ENCODE peak calls at places on chromosomes 13 and 19, in eight cellular contexts. One of them, this sample, is unnamed. For H4K20me1, the result is how much of the 10 kb centered on the place peaks cover.

GRCh38 chr13:21427741-21428140 is 31.4 kb downstream of the ZDHHC20 start:
- DNase-seq in IMR-90: no peak
- DNase-seq in fibroblast of lung: no peak
- DNase-seq in neural progenitor cell: no peak
- DNase-seq in GM23338: no peak
- DNase-seq in endothelial cell of umbilical vein: no peak
- DNase-seq in H9: no peak
- DNase-seq in keratinocyte: no peak
- DNase-seq in this sample: no peak

GRCh38 chr19:33324628-33325027 is 22.3 kb upstream of the CEBPA start:
- DNase-seq in IMR-90: no peak
- DNase-seq in fibroblast of lung: no peak
- DNase-seq in neural progenitor cell: no peak
- DNase-seq in GM23338: no peak
- DNase-seq in endothelial cell of umbilical vein: no peak
- DNase-seq in H9: no peak
- DNase-seq in keratinocyte: no peak
- DNase-seq in this sample: no peak

GRCh38 chr19:33686246-33686645 is 64.5 kb downstream of the CHST8 start:
- DNase-seq in IMR-90: no peak
- DNase-seq in fibroblast of lung: no peak
- DNase-seq in neural progenitor cell: no peak
- DNase-seq in GM23338: no peak
- DNase-seq in endothelial cell of umbilical vein: no peak
- DNase-seq in H9: no peak
- DNase-seq in keratinocyte: no peak
- DNase-seq in this sample: peak

GRCh38 chr13:49533011-49533410 is 37.3 kb downstream of the PHF11 start:
- DNase-seq in IMR-90: no peak
- DNase-seq in fibroblast of lung: no peak
- DNase-seq in neural progenitor cell: no peak
- DNase-seq in GM23338: no peak
- DNase-seq in endothelial cell of umbilical vein: no peak
- DNase-seq in H9: no peak
- DNase-seq in keratinocyte: no peak
- DNase-seq in this sample: no peak

GRCh38 chr13:28116736-28117135 is 16.4 kb upstream of the FLT3 start:
- DNase-seq in IMR-90: no peak
- DNase-seq in fibroblast of lung: no peak
- DNase-seq in neural progenitor cell: no peak
- DNase-seq in GM23338: no peak
- DNase-seq in endothelial cell of umbilical vein: no peak
- DNase-seq in H9: no peak
- DNase-seq in keratinocyte: no peak
- DNase-seq in this sample: no peak

GRCh38 chr13:100443998-100444328 is 144.6 kb downstream of the GGACT start:
- DNase-seq in IMR-90: no peak
- DNase-seq in fibroblast of lung: no peak
- DNase-seq in neural progenitor cell: no peak
- DNase-seq in GM23338: no peak
- DNase-seq in endothelial cell of umbilical vein: no peak
- DNase-seq in H9: no peak
- DNase-seq in keratinocyte: no peak
- DNase-seq in this sample: no peak

GRCh38 chr13:40911341-40911740 is 107.8 kb downstream of the ELF1 start:
- DNase-seq in IMR-90: no peak
- DNase-seq in fibroblast of lung: no peak
- DNase-seq in neural progenitor cell: no peak
- DNase-seq in GM23338: no peak
- DNase-seq in endothelial cell of umbilical vein: no peak
- DNase-seq in H9: no peak
- DNase-seq in keratinocyte: no peak
- DNase-seq in this sample: no peak

GRCh38 chr19:43564800-43565199 is 10.5 kb downstream of the XRCC1 start:
- DNase-seq in IMR-90: no peak
- DNase-seq in fibroblast of lung: no peak
- DNase-seq in neural progenitor cell: no peak
- DNase-seq in GM23338: no peak
- DNase-seq in endothelial cell of umbilical vein: no peak
- DNase-seq in H9: no peak
- DNase-seq in keratinocyte: no peak
- DNase-seq in this sample: no peak

GRCh38 chr19:51158474-51159129 is 16.5 kb downstream of the SIGLEC7 start:
- DNase-seq in IMR-90: peak
- DNase-seq in fibroblast of lung: peak
- DNase-seq in neural progenitor cell: peak
- DNase-seq in GM23338: peak
- DNase-seq in endothelial cell of umbilical vein: peak
- DNase-seq in H9: peak
- DNase-seq in keratinocyte: peak
- DNase-seq in this sample: no peak

GRCh38 chr19:51359294-51359693 is 6.9 kb downstream of the ETFB start:
- DNase-seq in IMR-90: peak
- DNase-seq in fibroblast of lung: peak
- DNase-seq in neural progenitor cell: no peak
- DNase-seq in GM23338: no peak
- DNase-seq in endothelial cell of umbilical vein: no peak
- DNase-seq in H9: no peak
- DNase-seq in keratinocyte: no peak
- DNase-seq in this sample: peak

GRCh38 chr19:55368106-55368505 is 2.2 kb downstream of the IL11 start:
- DNase-seq in IMR-90: no peak
- DNase-seq in fibroblast of lung: no peak
- DNase-seq in neural progenitor cell: no peak
- DNase-seq in GM23338: no peak
- DNase-seq in endothelial cell of umbilical vein: no peak
- DNase-seq in H9: no peak
- DNase-seq in keratinocyte: no peak
- DNase-seq in this sample: no peak

GRCh38 chr13:50131998-50132936 is 117.0 kb downstream of the KCNRG start:
- DNase-seq in IMR-90: no peak
- DNase-seq in fibroblast of lung: peak
- DNase-seq in neural progenitor cell: peak
- DNase-seq in GM23338: peak
- DNase-seq in endothelial cell of umbilical vein: no peak
- DNase-seq in H9: peak
- DNase-seq in keratinocyte: no peak
- DNase-seq in this sample: no peak

GRCh38 chr19:51807111-51807701 is 12.2 kb downstream of the FPR3 start:
- DNase-seq in IMR-90: no peak
- DNase-seq in fibroblast of lung: no peak
- DNase-seq in neural progenitor cell: no peak
- DNase-seq in GM23338: peak
- DNase-seq in endothelial cell of umbilical vein: no peak
- DNase-seq in H9: peak
- DNase-seq in keratinocyte: no peak
- DNase-seq in this sample: no peak

GRCh38 chr13:74290324-74290773 is 156.1 kb upstream of the KLF12 start:
- DNase-seq in IMR-90: peak
- DNase-seq in fibroblast of lung: peak
- DNase-seq in neural progenitor cell: peak
- DNase-seq in GM23338: peak
- DNase-seq in endothelial cell of umbilical vein: peak
- DNase-seq in H9: peak
- DNase-seq in keratinocyte: no peak
- DNase-seq in this sample: peak

GRCh38 chr19:42253245-42254082 is 1.5 kb downstream of the ERF start:
- DNase-seq in IMR-90: peak
- DNase-seq in fibroblast of lung: peak
- DNase-seq in neural progenitor cell: peak
- DNase-seq in GM23338: peak
- DNase-seq in endothelial cell of umbilical vein: peak
- DNase-seq in H9: peak
- DNase-seq in keratinocyte: no peak
- DNase-seq in this sample: peak

GRCh38 chr19:1066748-1067340 is at the start of gene ARHGAP45:
- DNase-seq in IMR-90: no peak
- DNase-seq in fibroblast of lung: no peak
- DNase-seq in neural progenitor cell: peak
- DNase-seq in GM23338: peak
- DNase-seq in endothelial cell of umbilical vein: no peak
- DNase-seq in H9: no peak
- DNase-seq in keratinocyte: no peak
- DNase-seq in this sample: no peak

GRCh38 chr19:11173516-11174155 is 18.1 kb upstream of the SPC24 start:
- DNase-seq in IMR-90: no peak
- DNase-seq in fibroblast of lung: no peak
- DNase-seq in neural progenitor cell: no peak
- DNase-seq in GM23338: no peak
- DNase-seq in endothelial cell of umbilical vein: no peak
- DNase-seq in H9: no peak
- DNase-seq in keratinocyte: no peak
- DNase-seq in this sample: no peak

GRCh38 chr19:11587973-11588631 is 9.2 kb upstream of the ZNF627 start:
- DNase-seq in IMR-90: no peak
- DNase-seq in fibroblast of lung: no peak
- DNase-seq in neural progenitor cell: no peak
- DNase-seq in GM23338: no peak
- DNase-seq in endothelial cell of umbilical vein: no peak
- DNase-seq in H9: no peak
- DNase-seq in keratinocyte: no peak
- DNase-seq in this sample: no peak

GRCh38 chr13:92574499-92574898 is 652.1 kb upstream of the GPC6 start:
- DNase-seq in IMR-90: no peak
- DNase-seq in fibroblast of lung: no peak
- DNase-seq in neural progenitor cell: no peak
- DNase-seq in GM23338: no peak
- DNase-seq in endothelial cell of umbilical vein: no peak
- DNase-seq in H9: no peak
- DNase-seq in keratinocyte: no peak
- DNase-seq in this sample: no peak

GRCh38 chr19:50702870-50703829 is 16.5 kb downstream of the SHANK1 start:
- DNase-seq in IMR-90: peak
- DNase-seq in fibroblast of lung: no peak
- DNase-seq in neural progenitor cell: no peak
- DNase-seq in GM23338: peak
- DNase-seq in endothelial cell of umbilical vein: peak
- DNase-seq in H9: no peak
- DNase-seq in keratinocyte: no peak
- DNase-seq in this sample: peak

GRCh38 chr19:11111117-11111770 is 22.0 kb downstream of the LDLR start:
- DNase-seq in IMR-90: no peak
- DNase-seq in fibroblast of lung: no peak
- DNase-seq in neural progenitor cell: no peak
- DNase-seq in GM23338: no peak
- DNase-seq in endothelial cell of umbilical vein: no peak
- DNase-seq in H9: no peak
- DNase-seq in keratinocyte: no peak
- DNase-seq in this sample: peak

DNA sequence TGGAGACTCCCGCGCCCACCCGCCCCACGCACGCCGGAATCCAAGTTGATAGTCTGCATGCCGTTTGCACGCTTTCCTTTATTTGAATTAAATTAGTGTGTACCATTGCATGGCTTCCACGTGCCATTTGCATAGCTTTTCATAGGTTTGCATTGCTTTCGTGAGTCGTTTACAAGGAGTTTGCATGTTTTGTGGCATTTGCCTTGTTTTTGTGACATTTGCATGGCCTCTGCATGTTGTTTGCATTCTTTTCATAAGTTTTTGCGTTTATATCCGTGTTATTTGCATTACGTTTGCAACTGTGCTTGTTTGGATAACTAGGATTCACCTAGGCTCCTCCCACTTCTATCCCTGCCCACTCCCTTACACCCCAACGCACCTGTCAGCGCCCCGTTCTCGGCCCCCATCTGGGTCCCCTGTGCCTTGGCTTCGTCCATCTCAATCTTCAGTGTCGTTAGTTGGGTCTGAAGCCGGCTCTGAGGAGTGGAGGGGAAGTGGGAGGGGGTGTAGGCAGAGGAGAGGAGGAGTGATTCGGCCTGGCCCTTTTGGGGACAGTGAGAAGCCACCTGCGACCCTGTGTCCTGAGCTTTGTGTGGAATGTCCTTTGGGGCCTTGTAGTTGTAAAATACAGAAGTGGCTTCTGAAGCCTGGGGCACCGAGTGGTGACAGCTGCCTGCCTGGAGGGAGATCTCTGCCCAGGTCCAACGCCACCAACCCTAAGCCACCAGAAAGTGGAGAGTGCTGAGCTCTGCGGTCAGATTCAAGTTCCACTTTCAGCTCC is 2.4 kb downstream of the CCDC194 start:
- DNase-seq in IMR-90: no peak
- DNase-seq in fibroblast of lung: no peak
- DNase-seq in neural progenitor cell: peak
- DNase-seq in GM23338: peak
- DNase-seq in endothelial cell of umbilical vein: no peak
- DNase-seq in H9: peak
- DNase-seq in keratinocyte: no peak
- DNase-seq in this sample: peak
- H2AFZ ChIP-seq in IMR-90: peak
- H2AFZ ChIP-seq in fibroblast of lung: peak
- H2AFZ ChIP-seq in neural progenitor cell: peak
- H2AFZ ChIP-seq in GM23338: peak
- H2AFZ ChIP-seq in endothelial cell of umbilical vein: peak
- H2AFZ ChIP-seq in H9: no peak
- H2AFZ ChIP-seq in keratinocyte: peak
- H2AFZ ChIP-seq in this sample: peak

GRCh38 chr19:58550362-58551122 is 4.4 kb downstream of the CHMP2A start:
- DNase-seq in IMR-90: no peak
- DNase-seq in fibroblast of lung: no peak
- DNase-seq in neural progenitor cell: no peak
- DNase-seq in GM23338: no peak
- DNase-seq in endothelial cell of umbilical vein: no peak
- DNase-seq in H9: no peak
- DNase-seq in keratinocyte: no peak
- DNase-seq in this sample: peak
- H4K20me1 ChIP-seq in IMR-90: half or more
- H4K20me1 ChIP-seq in fibroblast of lung: under half
- H4K20me1 ChIP-seq in neural progenitor cell: half or more
- H4K20me1 ChIP-seq in GM23338: under half
- H4K20me1 ChIP-seq in endothelial cell of umbilical vein: under half
- H4K20me1 ChIP-seq in H9: under half
- H4K20me1 ChIP-seq in keratinocyte: under half
- H4K20me1 ChIP-seq in this sample: under half

GRCh38 chr19:56611288-56611687 is 16.2 kb downstream of the ZNF71 start:
- DNase-seq in IMR-90: no peak
- DNase-seq in fibroblast of lung: no peak
- DNase-seq in neural progenitor cell: no peak
- DNase-seq in GM23338: peak
- DNase-seq in endothelial cell of umbilical vein: no peak
- DNase-seq in H9: no peak
- DNase-seq in keratinocyte: no peak
- DNase-seq in this sample: no peak
- TF ChIP-seq CTCF in IMR-90: no peak
- TF ChIP-seq CTCF in fibroblast of lung: no peak
- TF ChIP-seq CTCF in neural progenitor cell: no peak
- TF ChIP-seq CTCF in GM23338: peak
- TF ChIP-seq CTCF in endothelial cell of umbilical vein: no peak
- TF ChIP-seq CTCF in H9: no peak
- TF ChIP-seq CTCF in keratinocyte: no peak
- TF ChIP-seq CTCF in this sample: no peak

DNA sequence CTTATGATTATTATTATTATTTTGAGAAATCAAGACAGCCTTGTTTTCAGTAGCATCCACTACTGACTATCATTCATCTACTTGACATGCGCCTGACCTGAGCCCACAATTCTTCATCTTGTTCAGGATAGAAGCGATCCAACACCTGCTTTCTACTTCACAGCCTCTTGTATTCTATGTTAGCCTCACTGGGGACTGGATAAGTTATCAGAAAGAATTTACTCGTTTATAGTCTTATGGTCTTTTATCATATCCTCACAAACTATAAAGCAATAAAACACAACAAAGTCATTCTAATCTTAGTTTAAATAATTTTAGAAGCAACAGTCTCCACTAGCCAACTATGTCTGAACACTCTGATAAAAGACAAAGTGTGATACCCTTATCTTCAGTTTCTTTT is 436.0 kb upstream of the ARGLU1 start:
- DNase-seq in IMR-90: no peak
- DNase-seq in fibroblast of lung: no peak
- DNase-seq in neural progenitor cell: no peak
- DNase-seq in GM23338: no peak
- DNase-seq in endothelial cell of umbilical vein: no peak
- DNase-seq in H9: no peak
- DNase-seq in keratinocyte: no peak
- DNase-seq in this sample: no peak
- H2AFZ ChIP-seq in IMR-90: no peak
- H2AFZ ChIP-seq in fibroblast of lung: no peak
- H2AFZ ChIP-seq in neural progenitor cell: no peak
- H2AFZ ChIP-seq in GM23338: no peak
- H2AFZ ChIP-seq in endothelial cell of umbilical vein: no peak
- H2AFZ ChIP-seq in H9: no peak
- H2AFZ ChIP-seq in keratinocyte: no peak
- H2AFZ ChIP-seq in this sample: no peak